ENCODE peak calls at places on chromosomes 2 and 18, in seven cellular contexts. D is fibroblast of lung; I is AML-193; E is NCI-H460; T is effector memory CD8-positive, alpha-beta T cell; G is stimulated activated CD8-positive, alpha-beta memory T cell treated with anti-CD3 and anti-CD28 coated beads, Interleukin-4, amount 100 ng/mL, for 24 hours; P is IMR-90. O is an unnamed sample.

GRCh38 chr2:120915670-120916069 is 180.0 kb downstream of the GLI2 start:
- DNase-seq in E (no peak), P (peak; percentile 37), D (peak; percentile 58), G (no peak), T (no peak), I (no peak), O (no peak)

GRCh38 chr2:98412751-98413445 is 31.8 kb upstream of the INPP4A start:
- DNase-seq in E (peak; percentile 64), I (peak; percentile 65), P (peak; percentile 55), D (peak; percentile 66), G (peak; percentile 4), T (peak; percentile 71), O (peak; percentile 20)

GRCh38 chr2:42962521-42962953 is 170.2 kb upstream of the HAAO start:
- DNase-seq in G (no peak), D (no peak), E (no peak), P (peak; percentile 39), T (no peak), I (no peak), O (no peak)

GRCh38 chr2:213004197-213004821 is 147.1 kb downstream of the IKZF2 start:
- DNase-seq in I (no peak), E (no peak), D (peak; percentile 9), G (no peak), T (no peak), P (peak; percentile 16), O (no peak)

GRCh38 chr2:127624321-127625145 is 21.4 kb upstream of the GPR17 start:
- DNase-seq in T (no peak), P (no peak), D (no peak), G (no peak), E (no peak), I (no peak), O (no peak)

GRCh38 chr18:76498064-76498463 is 3.0 kb upstream of the ZNF516 start:
- DNase-seq in T (no peak), P (no peak), E (no peak), G (no peak), I (no peak), D (no peak), O (no peak)

GRCh38 chr2:24214880-24215279 is 40.0 kb downstream of the FAM228A start:
- DNase-seq in P (no peak), T (no peak), G (no peak), D (no peak), I (no peak), E (no peak), O (no peak)

GRCh38 chr2:119826370-119826961 is 66.7 kb downstream of the PTPN4 start:
- DNase-seq in G (peak; percentile 17), D (peak; percentile 36), E (peak; percentile 45), T (peak; percentile 36), P (peak; percentile 21), I (peak; percentile 57), O (no peak)

GRCh38 chr2:24708537-24709152 is 84.5 kb downstream of the PTRHD1 start:
- DNase-seq in E (no peak), G (no peak), I (no peak), P (peak; percentile 82), T (no peak), D (peak; percentile 66), O (peak; percentile 31)

GRCh38 chr2:182228741-182229140 is 198.1 kb downstream of the PDE1A start:
- DNase-seq in D (no peak), P (peak; percentile 68), E (no peak), T (no peak), G (no peak), I (no peak), O (peak; percentile 56)

GRCh38 chr2:48733067-48733503 is 22.4 kb downstream of the LHCGR start:
- DNase-seq in P (no peak), I (no peak), G (no peak), E (no peak), D (no peak), T (no peak), O (no peak)

O was measured in astrocyte.